ENCODE peak calls at places on chromosomes 1 and 21, in eight cellular contexts. R is Panc1; T is substantia nigra; A is trophoblast cell; U is CD4-positive, alpha-beta T cell; E is left ventricle myocardium inferior; H is SJSA1; W is fibroblast of lung. G is an unnamed sample.

GRCh38 chr1:91725961-91726704 is 159.8 kb downstream of the TGFBR3 start:
- DNase-seq in R (no peak), T (no peak), A (no peak), U (no peak), E (no peak), H (peak), W (peak), G (no peak)

GRCh38 chr1:62294211-62294610 is 25.0 kb downstream of the KANK4 start:
- DNase-seq in R (no peak), T (no peak), A (peak), U (no peak), E (no peak), H (peak), W (peak), G (no peak)

GRCh38 chr1:154557939-154558609 is 388 bp downstream of the UBE2Q1 start:
- DNase-seq in R (no peak), T (peak), A (peak), U (peak), E (peak), H (no peak), W (peak), G (peak)

GRCh38 chr1:204885790-204886189 is 15.1 kb downstream of the NFASC start:
- DNase-seq in R (no peak), T (no peak), A (peak), U (no peak), E (no peak), H (no peak), W (peak), G (no peak)

GRCh38 chr21:24290151-24290833 is 1317.0 kb downstream of the MRPL39 start:
- DNase-seq in R (no peak), T (no peak), A (no peak), U (peak), E (no peak), H (no peak), W (no peak), G (no peak)

GRCh38 chr1:28602536-28603439 is 10.7 kb downstream of the RAB42 start:
- DNase-seq in R (peak), T (peak), A (peak), U (peak), E (no peak), H (peak), W (peak), G (peak)

GRCh38 chr21:25964926-25965325 is 205.6 kb downstream of the APP start:
- DNase-seq in R (no peak), T (no peak), A (no peak), U (no peak), E (no peak), H (no peak), W (no peak), G (no peak)

GRCh38 chr1:17090844-17091243 is 28.4 kb downstream of the PADI2 start:
- DNase-seq in R (no peak), T (no peak), A (peak), U (no peak), E (no peak), H (no peak), W (no peak), G (no peak)

GRCh38 chr1:84363019-84363418 is 35.3 kb upstream of the DNASE2B start:
- DNase-seq in R (no peak), T (no peak), A (no peak), U (no peak), E (no peak), H (no peak), W (no peak), G (no peak)

GRCh38 chr1:156640842-156641706 is 843 bp upstream of the BCAN start:
- DNase-seq in R (no peak), T (peak), A (no peak), U (no peak), E (no peak), H (no peak), W (no peak), G (no peak)

GRCh38 chr1:32539584-32540571 is 651 bp downstream of the ZBTB8A start:
- DNase-seq in R (no peak), T (no peak), A (peak), U (no peak), E (peak), H (peak), W (peak), G (no peak)

GRCh38 chr1:178451529-178451928 is 45.2 kb downstream of the CLEC20A start:
- DNase-seq in R (no peak), T (no peak), A (peak), U (no peak), E (no peak), H (no peak), W (peak), G (no peak)

GRCh38 chr1:159889821-159890252 is 10.1 kb downstream of the CFAP45 start:
- DNase-seq in R (no peak), T (no peak), A (no peak), U (no peak), E (no peak), H (peak), W (peak), G (peak)

GRCh38 chr1:227043755-227044154 is 103.7 kb downstream of the COQ8A start:
- DNase-seq in R (no peak), T (no peak), A (no peak), U (no peak), E (no peak), H (no peak), W (peak), G (no peak)

GRCh38 chr1:27634166-27634981 is 611 bp downstream of the FGR start:
- DNase-seq in R (no peak), T (no peak), A (peak), U (peak), E (peak), H (no peak), W (peak), G (no peak)

GRCh38 chr1:161084205-161084988 is 5.0 kb downstream of the NECTIN4 start:
- DNase-seq in R (no peak), T (no peak), A (peak), U (no peak), E (no peak), H (no peak), W (peak), G (no peak)

GRCh38 chr1:226967665-226968064 is 27.6 kb downstream of the COQ8A start:
- DNase-seq in R (no peak), T (no peak), A (no peak), U (no peak), E (no peak), H (no peak), W (peak), G (no peak)

GRCh38 chr1:156805766-156806511 is 10.7 kb downstream of the SH2D2A start:
- DNase-seq in R (no peak), T (no peak), A (no peak), U (no peak), E (peak), H (no peak), W (peak), G (no peak)

GRCh38 chr21:36788116-36788515 is 89.2 kb downstream of the SIM2 start:
- DNase-seq in R (no peak), T (no peak), A (no peak), U (no peak), E (no peak), H (peak), W (no peak), G (no peak)

GRCh38 chr1:226875641-226876295 is 5.4 kb downstream of the PSEN2 start:
- DNase-seq in R (no peak), T (no peak), A (peak), U (no peak), E (no peak), H (peak), W (peak), G (no peak)

GRCh38 chr1:154567386-154568164 is at the start of gene CHRNB2:
- DNase-seq in R (no peak), T (peak), A (peak), U (peak), E (peak), H (no peak), W (peak), G (peak)

GRCh38 chr1:40047769-40048168 is 7.2 kb downstream of the CAP1 start:
- DNase-seq in R (no peak), T (no peak), A (no peak), U (no peak), E (no peak), H (no peak), W (no peak), G (peak)

GRCh38 chr1:10074059-10074854 is 41.5 kb downstream of the UBE4B start:
- DNase-seq in R (peak), T (peak), A (peak), U (peak), E (no peak), H (peak), W (peak), G (peak)

GRCh38 chr1:24157921-24158481 is 15.1 kb upstream of the IL22RA1 start:
- DNase-seq in R (no peak), T (no peak), A (no peak), U (no peak), E (no peak), H (no peak), W (no peak), G (no peak)

GRCh38 chr1:156347337-156347736 is 9.0 kb downstream of the TSACC start:
- DNase-seq in R (no peak), T (no peak), A (no peak), U (no peak), E (no peak), H (no peak), W (peak), G (no peak)

DNA sequence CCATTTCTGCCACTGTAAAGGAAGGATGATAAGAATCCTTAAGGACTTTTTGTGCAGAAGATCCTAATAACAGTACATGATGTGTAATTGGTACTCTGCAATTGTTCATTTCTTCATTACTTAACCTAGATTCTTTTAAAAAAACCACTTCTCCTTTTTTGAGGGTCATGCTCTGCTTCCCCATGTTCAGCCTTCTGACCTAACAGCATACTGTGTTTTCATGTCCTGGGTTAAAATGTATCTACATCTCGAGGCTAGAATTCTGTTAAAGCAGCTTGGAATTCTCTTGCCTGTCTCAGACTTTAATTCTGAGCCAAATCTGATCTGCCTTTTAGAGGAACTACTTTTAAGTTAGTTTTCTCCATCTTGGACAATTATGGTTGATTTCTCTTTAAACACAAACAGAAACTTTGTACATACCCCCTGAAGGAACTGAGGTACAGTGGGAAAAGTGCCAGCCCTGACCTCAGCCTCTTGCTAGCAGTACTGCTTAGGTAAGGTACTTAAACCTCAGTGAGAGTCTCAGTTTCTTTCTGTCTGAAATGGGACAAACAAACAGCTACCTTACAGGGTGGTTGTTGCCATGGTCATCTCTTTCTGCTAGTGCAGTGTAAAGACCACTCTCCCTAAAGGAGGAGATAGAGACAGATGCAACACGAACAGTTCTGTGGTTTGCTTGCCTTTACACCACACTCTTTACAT is 103.2 kb upstream of the DYNLT5 start:
- DNase-seq in R (no peak), T (no peak), A (no peak), U (no peak), E (no peak), H (no peak), W (no peak), G (no peak)
- H3K27ac ChIP-seq in R (no peak), T (no peak), A (no peak), U (no peak), E (no peak), H (no peak), W (no peak), G (no peak)

GRCh38 chr1:59394706-59395417 is 98.0 kb downstream of the FGGY start:
- DNase-seq in R (no peak), T (no peak), A (no peak), U (no peak), E (no peak), H (no peak), W (no peak), G (no peak)
- H3K27ac ChIP-seq in R (no peak), T (no peak), A (no peak), U (no peak), E (peak), H (no peak), W (no peak), G (peak)

DNA sequence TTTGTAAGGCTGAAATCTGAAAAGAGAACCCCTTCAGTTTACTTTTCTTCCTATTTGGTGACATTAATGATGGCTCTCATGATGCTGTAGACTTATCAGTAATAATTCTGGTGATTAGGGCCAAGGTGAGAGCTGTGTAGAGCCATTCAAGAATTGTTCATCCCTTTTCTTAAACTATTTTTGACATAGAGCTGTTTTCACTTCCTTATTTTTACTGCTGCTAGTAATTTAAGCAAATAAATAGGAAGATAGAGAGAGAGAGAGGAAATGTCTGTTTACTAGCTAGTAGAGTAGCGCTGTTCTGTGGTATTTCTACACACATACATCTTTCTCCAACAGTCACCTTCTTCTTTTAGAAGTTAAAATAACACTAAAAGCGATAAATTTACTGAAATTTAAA is 678.0 kb upstream of the ZP4 start:
- DNase-seq in R (no peak), T (no peak), A (no peak), U (no peak), E (no peak), H (no peak), W (no peak), G (no peak)
- H3K27ac ChIP-seq in R (no peak), T (no peak), A (no peak), U (no peak), E (no peak), H (no peak), W (no peak), G (no peak)

GRCh38 chr1:15654091-15654690 is 29.9 kb upstream of the PLEKHM2 start:
- DNase-seq in R (no peak), T (no peak), A (no peak), U (no peak), E (no peak), H (no peak), W (no peak), G (no peak)

GRCh38 chr1:15649937-15650336 is 32.7 kb downstream of the DDI2 start:
- DNase-seq in R (no peak), T (no peak), A (no peak), U (no peak), E (no peak), H (no peak), W (no peak), G (no peak)

DNA sequence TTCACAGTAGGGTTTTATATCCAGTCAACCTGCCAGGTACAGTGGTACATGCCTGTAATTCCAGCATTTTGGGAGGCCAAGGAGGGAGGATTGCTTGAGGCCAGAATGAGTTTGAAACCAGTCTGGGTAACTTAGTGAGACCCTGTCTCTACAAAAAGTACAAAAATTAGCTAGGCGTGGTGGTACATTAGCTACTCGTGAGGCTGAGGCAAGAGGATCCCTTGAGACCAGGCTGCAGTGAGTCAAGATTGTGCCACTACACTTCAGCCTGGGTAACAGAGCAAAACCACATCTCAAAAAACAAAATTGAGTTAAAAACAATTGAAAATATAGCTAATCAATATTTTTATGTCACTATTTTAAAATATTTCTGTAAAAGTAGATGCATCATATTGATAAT is 33.2 kb downstream of the DDI2 start:
- DNase-seq in R (no peak), T (no peak), A (no peak), U (no peak), E (no peak), H (no peak), W (no peak), G (no peak)
- H3K27ac ChIP-seq in R (no peak), T (no peak), A (no peak), U (no peak), E (no peak), H (no peak), W (no peak), G (no peak)

GRCh38 chr1:56545711-56546110 is 33.7 kb downstream of the PLPP3 start:
- DNase-seq in R (no peak), T (no peak), A (peak), U (no peak), E (peak), H (no peak), W (no peak), G (no peak)
- H3K27ac ChIP-seq in R (no peak), T (no peak), A (no peak), U (no peak), E (peak), H (no peak), W (no peak), G (no peak)

DNA sequence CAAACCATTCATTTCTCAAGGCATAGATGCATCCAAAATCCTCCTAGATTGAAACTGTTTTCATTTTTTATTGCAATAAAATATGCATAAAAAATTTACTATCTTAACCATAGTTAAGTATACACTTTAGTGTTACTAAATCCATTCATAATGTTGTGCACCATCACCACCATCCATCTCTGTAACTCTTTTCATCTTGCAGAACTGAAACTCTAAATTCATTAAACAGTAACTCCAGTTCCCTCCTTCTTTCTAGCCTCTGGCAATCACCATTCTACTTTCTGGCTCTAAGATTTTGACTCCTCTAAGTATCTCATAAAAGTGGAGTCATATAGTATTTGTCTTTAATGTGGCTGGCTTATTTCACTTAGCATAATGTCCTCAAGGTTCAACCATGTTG is 236.8 kb downstream of the SMYD3 start:
- DNase-seq in R (no peak), T (no peak), A (no peak), U (no peak), E (no peak), H (no peak), W (no peak), G (no peak)
- H3K27ac ChIP-seq in R (no peak), T (no peak), A (no peak), U (no peak), E (no peak), H (no peak), W (no peak), G (no peak)

GRCh38 chr1:52726265-52727113 is at the start of gene ZYG11B:
- DNase-seq in R (peak), T (peak), A (peak), U (peak), E (peak), H (peak), W (peak), G (peak)

GRCh38 chr1:52727956-52728656 is 1.9 kb downstream of the ZYG11B start:
- DNase-seq in R (no peak), T (no peak), A (no peak), U (no peak), E (no peak), H (no peak), W (no peak), G (no peak)

GRCh38 chr1:52723260-52723659 is 3.0 kb upstream of the ZYG11B start:
- DNase-seq in R (no peak), T (no peak), A (no peak), U (no peak), E (no peak), H (no peak), W (no peak), G (no peak)

GRCh38 chr1:52727114-52727586 is 897 bp downstream of the ZYG11B start:
- DNase-seq in R (no peak), T (no peak), A (peak), U (no peak), E (no peak), H (no peak), W (no peak), G (no peak)

GRCh38 chr1:52725903-52726264 is 369 bp upstream of the ZYG11B start:
- DNase-seq in R (no peak), T (no peak), A (no peak), U (no peak), E (no peak), H (no peak), W (no peak), G (no peak)
- H3K27ac ChIP-seq in R (peak), T (peak), A (no peak), U (no peak), E (peak), H (peak), W (no peak), G (no peak)

GRCh38 chr1:243980471-243980870 is 70.6 kb upstream of the ZBTB18 start:
- DNase-seq in R (no peak), T (no peak), A (no peak), U (no peak), E (no peak), H (no peak), W (no peak), G (no peak)

GRCh38 chr1:243977104-243977503 is 74.0 kb upstream of the ZBTB18 start:
- DNase-seq in R (no peak), T (no peak), A (no peak), U (no peak), E (no peak), H (no peak), W (peak), G (no peak)

GRCh38 chr1:243979396-243979795 is 71.7 kb upstream of the ZBTB18 start:
- DNase-seq in R (no peak), T (no peak), A (no peak), U (no peak), E (no peak), H (no peak), W (no peak), G (no peak)

GRCh38 chr1:243982451-243983018 is 68.5 kb upstream of the ZBTB18 start:
- DNase-seq in R (no peak), T (no peak), A (no peak), U (no peak), E (no peak), H (peak), W (no peak), G (no peak)

DNA sequence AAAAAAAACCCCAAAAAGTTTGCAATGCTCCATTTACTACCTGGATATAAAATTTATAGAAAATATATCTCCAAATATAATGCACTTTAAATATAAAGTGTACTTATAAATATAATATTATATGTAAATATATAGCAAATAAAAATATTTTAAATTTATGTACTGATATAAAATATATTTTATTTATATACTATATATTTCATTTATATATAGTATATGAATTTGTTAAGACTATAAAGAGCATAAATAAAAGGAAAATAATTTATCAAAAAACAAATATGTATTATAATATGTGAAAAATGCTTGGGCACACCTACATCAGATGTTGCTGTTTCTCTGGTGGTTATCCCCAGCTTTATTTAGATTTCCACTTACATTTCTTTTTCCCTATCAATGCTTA is 71.0 kb upstream of the ZBTB18 start:
- DNase-seq in R (no peak), T (no peak), A (no peak), U (no peak), E (no peak), H (no peak), W (no peak), G (no peak)
- H3K27ac ChIP-seq in R (no peak), T (no peak), A (no peak), U (no peak), E (no peak), H (no peak), W (no peak), G (no peak)

DNA sequence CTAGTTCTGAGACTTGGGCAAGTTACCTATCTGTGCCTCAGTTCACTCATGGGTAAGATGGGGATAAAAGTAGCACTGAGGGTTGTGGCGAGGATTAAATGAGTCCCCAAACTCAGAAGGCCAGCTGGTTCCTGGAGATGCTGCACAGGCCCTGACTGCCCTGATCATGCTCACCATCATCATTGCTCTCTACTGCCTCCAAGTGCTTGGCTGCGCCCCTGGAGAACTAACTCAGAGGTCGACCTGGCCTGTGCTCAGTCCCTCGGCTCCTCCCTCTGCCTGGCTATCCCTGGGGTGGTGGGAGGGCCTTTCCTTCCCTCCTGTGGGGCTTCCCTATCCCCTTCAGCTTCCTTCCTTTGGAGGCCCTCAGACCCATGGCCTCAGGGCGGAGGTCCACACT is 5.6 kb downstream of the SLC5A9 start:
- DNase-seq in R (no peak), T (no peak), A (no peak), U (no peak), E (no peak), H (no peak), W (no peak), G (no peak)
- H3K27ac ChIP-seq in R (no peak), T (no peak), A (no peak), U (no peak), E (no peak), H (no peak), W (no peak), G (no peak)